ENCODE peak calls at places on chromosomes 13 and 19, in four cellular contexts. One of them, this sample, is unnamed. For H3K9me2, the result is how much of the 10 kb centered on the place peaks cover.

GRCh38 chr19:3536429-3537100 is 2.4 kb upstream of the TEKTIP1 start:
- DNase-seq in SK-N-SH: peak
- DNase-seq in GM23248: no peak
- DNase-seq in PC-3: no peak
- DNase-seq in this sample: no peak

GRCh38 chr19:55654833-55655647 is at the start of gene U2AF2:
- DNase-seq in SK-N-SH: peak
- DNase-seq in GM23248: peak
- DNase-seq in PC-3: peak
- DNase-seq in this sample: peak

GRCh38 chr13:110318920-110319319 is 11.8 kb downstream of the COL4A2 start:
- DNase-seq in GM23248: no peak
- DNase-seq in PC-3: no peak
- DNase-seq in SK-N-SH: no peak
- DNase-seq in this sample: no peak

GRCh38 chr19:21047712-21048111 is 27.3 kb downstream of the ZNF430 start:
- DNase-seq in PC-3: no peak
- DNase-seq in SK-N-SH: no peak
- DNase-seq in GM23248: no peak
- DNase-seq in this sample: no peak

GRCh38 chr19:4744451-4745170 is 21.0 kb upstream of the DPP9 start:
- DNase-seq in SK-N-SH: no peak
- DNase-seq in GM23248: peak
- DNase-seq in PC-3: peak
- DNase-seq in this sample: no peak

GRCh38 chr13:48403151-48403631 is 9.7 kb downstream of the LPAR6 start:
- DNase-seq in SK-N-SH: no peak
- DNase-seq in GM23248: peak
- DNase-seq in PC-3: no peak
- DNase-seq in this sample: no peak

GRCh38 chr13:48876289-48876688 is 99.4 kb upstream of the FNDC3A start:
- DNase-seq in GM23248: no peak
- DNase-seq in PC-3: no peak
- DNase-seq in SK-N-SH: no peak
- DNase-seq in this sample: no peak

GRCh38 chr19:33405491-33406461 is 32.3 kb downstream of the CEBPG start:
- DNase-seq in PC-3: no peak
- DNase-seq in SK-N-SH: peak
- DNase-seq in GM23248: no peak
- DNase-seq in this sample: no peak

GRCh38 chr13:75757336-75757735 is 121.2 kb downstream of the LMO7 start:
- DNase-seq in GM23248: no peak
- DNase-seq in SK-N-SH: no peak
- DNase-seq in PC-3: no peak
- DNase-seq in this sample: no peak

GRCh38 chr19:6744381-6745288 is 5.2 kb downstream of the TRIP10 start:
- DNase-seq in SK-N-SH: no peak
- DNase-seq in GM23248: peak
- DNase-seq in PC-3: peak
- DNase-seq in this sample: no peak

GRCh38 chr13:40172149-40172591 is 494.3 kb downstream of the FOXO1 start:
- DNase-seq in PC-3: no peak
- DNase-seq in SK-N-SH: no peak
- DNase-seq in GM23248: no peak
- DNase-seq in this sample: no peak

GRCh38 chr19:11736696-11737095 is 2.0 kb downstream of the ZNF823 start:
- DNase-seq in SK-N-SH: peak
- DNase-seq in PC-3: peak
- DNase-seq in GM23248: peak
- DNase-seq in this sample: no peak

GRCh38 chr13:44487989-44488388 is 88.1 kb downstream of the TSC22D1 start:
- DNase-seq in PC-3: no peak
- DNase-seq in GM23248: no peak
- DNase-seq in SK-N-SH: no peak
- DNase-seq in this sample: no peak

GRCh38 chr13:44489751-44490150 is 86.4 kb downstream of the TSC22D1 start:
- DNase-seq in PC-3: no peak
- DNase-seq in GM23248: no peak
- DNase-seq in SK-N-SH: no peak
- DNase-seq in this sample: no peak

DNA sequence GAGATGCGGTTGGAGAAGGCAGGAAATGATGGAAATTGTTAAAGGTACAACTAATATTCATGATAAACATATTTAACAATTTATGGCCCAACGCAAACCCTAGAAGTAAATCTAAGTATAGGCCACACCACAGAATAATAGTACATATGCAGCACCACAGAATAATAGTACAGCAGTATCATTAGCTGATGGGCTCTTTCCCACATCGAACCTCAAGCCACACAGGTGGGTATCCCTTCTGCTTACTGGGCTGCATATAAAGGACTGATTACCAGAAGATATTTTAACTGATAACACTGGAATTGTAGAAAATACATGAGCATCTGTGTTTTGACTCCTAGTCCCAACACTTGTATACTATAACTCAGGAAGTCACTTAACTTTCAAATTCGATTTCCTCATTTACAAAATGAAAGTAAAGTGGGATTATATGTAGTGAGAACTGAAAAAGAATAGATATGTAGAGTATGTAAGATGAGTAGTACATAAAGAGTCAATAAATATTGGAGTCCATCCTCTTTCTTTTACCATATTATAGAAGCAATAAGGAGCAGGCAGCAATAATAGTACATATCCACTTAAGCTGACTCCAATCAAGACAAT is 91.5 kb downstream of the TSC22D1 start:
- DNase-seq in GM23248: no peak
- DNase-seq in PC-3: no peak
- DNase-seq in SK-N-SH: no peak
- DNase-seq in this sample: peak
- H3K9ac ChIP-seq in GM23248: peak
- H3K9ac ChIP-seq in PC-3: no peak
- H3K9ac ChIP-seq in SK-N-SH: peak
- H3K9ac ChIP-seq in this sample: no peak

GRCh38 chr19:31402931-31403330 is 53.7 kb upstream of the TSHZ3 start:
- DNase-seq in SK-N-SH: no peak
- DNase-seq in PC-3: no peak
- DNase-seq in GM23248: peak
- DNase-seq in this sample: no peak

GRCh38 chr19:31413353-31413752 is 64.1 kb upstream of the TSHZ3 start:
- DNase-seq in SK-N-SH: no peak
- DNase-seq in GM23248: no peak
- DNase-seq in PC-3: no peak
- DNase-seq in this sample: no peak

GRCh38 chr19:31406106-31406505 is 56.9 kb upstream of the TSHZ3 start:
- DNase-seq in GM23248: no peak
- DNase-seq in PC-3: no peak
- DNase-seq in SK-N-SH: no peak
- DNase-seq in this sample: no peak

GRCh38 chr19:31408460-31409124 is 59.4 kb upstream of the TSHZ3 start:
- DNase-seq in GM23248: peak
- DNase-seq in SK-N-SH: no peak
- DNase-seq in PC-3: peak
- DNase-seq in this sample: no peak
- H3K9me2 ChIP-seq in GM23248: under half
- H3K9me2 ChIP-seq in SK-N-SH: under half
- H3K9me2 ChIP-seq in PC-3: under half
- H3K9me2 ChIP-seq in this sample: under half

GRCh38 chr19:50330365-50331078 is 1.3 kb upstream of the KCNC3 start:
- DNase-seq in GM23248: peak
- DNase-seq in SK-N-SH: peak
- DNase-seq in PC-3: peak
- DNase-seq in this sample: peak

GRCh38 chr19:50332264-50333038 is 3.3 kb upstream of the KCNC3 start:
- DNase-seq in GM23248: no peak
- DNase-seq in SK-N-SH: no peak
- DNase-seq in PC-3: peak
- DNase-seq in this sample: no peak

GRCh38 chr19:50331187-50332013 is 2.2 kb upstream of the KCNC3 start:
- DNase-seq in PC-3: no peak
- DNase-seq in GM23248: no peak
- DNase-seq in SK-N-SH: no peak
- DNase-seq in this sample: no peak

GRCh38 chr19:50333235-50333736 is 4.1 kb upstream of the KCNC3 start:
- DNase-seq in SK-N-SH: peak
- DNase-seq in GM23248: peak
- DNase-seq in PC-3: peak
- DNase-seq in this sample: peak

GRCh38 chr19:50332014-50332263 is 2.8 kb upstream of the KCNC3 start:
- DNase-seq in GM23248: no peak
- DNase-seq in PC-3: no peak
- DNase-seq in SK-N-SH: no peak
- DNase-seq in this sample: no peak
- H3K9ac ChIP-seq in GM23248: no peak
- H3K9ac ChIP-seq in PC-3: no peak
- H3K9ac ChIP-seq in SK-N-SH: no peak
- H3K9ac ChIP-seq in this sample: no peak

GRCh38 chr13:57552441-57552840 is 79.1 kb upstream of the PCDH17 start:
- DNase-seq in SK-N-SH: no peak
- DNase-seq in PC-3: no peak
- DNase-seq in GM23248: no peak
- DNase-seq in this sample: no peak

GRCh38 chr13:57546942-57547341 is 84.6 kb upstream of the PCDH17 start:
- DNase-seq in SK-N-SH: no peak
- DNase-seq in GM23248: no peak
- DNase-seq in PC-3: no peak
- DNase-seq in this sample: no peak
- H3K9me2 ChIP-seq in SK-N-SH: under half
- H3K9me2 ChIP-seq in GM23248: under half
- H3K9me2 ChIP-seq in PC-3: under half
- H3K9me2 ChIP-seq in this sample: under half

GRCh38 chr13:50529154-50529882 is 314.2 kb downstream of the DLEU7 start:
- DNase-seq in SK-N-SH: peak
- DNase-seq in GM23248: peak
- DNase-seq in PC-3: peak
- DNase-seq in this sample: no peak
- H3K9ac ChIP-seq in SK-N-SH: no peak
- H3K9ac ChIP-seq in GM23248: peak
- H3K9ac ChIP-seq in PC-3: no peak
- H3K9ac ChIP-seq in this sample: no peak

GRCh38 chr13:35874704-35875103 is 256.5 kb downstream of the DCLK1 start:
- DNase-seq in PC-3: no peak
- DNase-seq in GM23248: no peak
- DNase-seq in SK-N-SH: no peak
- DNase-seq in this sample: no peak

GRCh38 chr13:35882722-35883497 is 248.3 kb downstream of the DCLK1 start:
- DNase-seq in GM23248: no peak
- DNase-seq in SK-N-SH: no peak
- DNase-seq in PC-3: peak
- DNase-seq in this sample: no peak

GRCh38 chr13:35876601-35877000 is 254.6 kb downstream of the DCLK1 start:
- DNase-seq in SK-N-SH: no peak
- DNase-seq in GM23248: peak
- DNase-seq in PC-3: no peak
- DNase-seq in this sample: no peak

GRCh38 chr13:35881360-35881759 is 249.8 kb downstream of the DCLK1 start:
- DNase-seq in GM23248: peak
- DNase-seq in SK-N-SH: no peak
- DNase-seq in PC-3: no peak
- DNase-seq in this sample: no peak

GRCh38 chr13:35879111-35879510 is 252.1 kb downstream of the DCLK1 start:
- DNase-seq in PC-3: no peak
- DNase-seq in GM23248: no peak
- DNase-seq in SK-N-SH: no peak
- DNase-seq in this sample: peak
- H3K9me2 ChIP-seq in PC-3: under half
- H3K9me2 ChIP-seq in GM23248: under half
- H3K9me2 ChIP-seq in SK-N-SH: under half
- H3K9me2 ChIP-seq in this sample: under half

DNA sequence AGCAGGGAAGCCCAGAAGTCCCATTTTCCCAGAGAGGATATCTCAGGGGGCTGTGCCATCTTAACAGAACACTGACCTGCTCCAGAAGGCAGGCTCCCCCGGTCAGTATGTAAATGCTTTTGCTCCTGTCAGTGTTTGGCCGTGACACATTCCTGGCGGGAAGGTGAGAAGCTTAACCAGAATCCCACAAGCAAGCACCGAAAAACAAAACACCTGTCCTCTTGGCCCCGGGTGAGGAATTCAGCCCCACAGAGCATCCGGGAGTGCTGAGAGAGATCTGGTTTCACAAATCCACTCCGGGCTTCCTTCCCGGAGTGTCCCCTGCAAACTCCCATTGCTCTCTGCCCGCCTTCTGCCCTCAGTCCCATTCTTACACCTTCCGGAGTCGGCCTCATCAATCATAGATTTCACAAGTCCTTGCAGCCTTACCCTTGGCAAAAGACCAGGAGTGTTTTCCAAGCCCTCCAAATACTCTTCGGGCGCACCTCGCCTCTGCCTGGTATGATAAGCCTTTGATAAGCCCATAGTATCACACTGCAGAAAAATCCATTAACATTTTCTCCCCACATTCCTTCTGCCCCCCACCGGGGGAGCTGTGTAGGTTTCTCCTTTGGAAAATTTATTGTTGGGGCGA is 12.2 kb downstream of the TPM4 start:
- DNase-seq in SK-N-SH: no peak
- DNase-seq in PC-3: no peak
- DNase-seq in GM23248: no peak
- DNase-seq in this sample: no peak
- H3K9ac ChIP-seq in SK-N-SH: no peak
- H3K9ac ChIP-seq in PC-3: no peak
- H3K9ac ChIP-seq in GM23248: no peak
- H3K9ac ChIP-seq in this sample: no peak